ENCODE peak calls at places on chromosomes 5 and 9, in four cellular contexts. W is brain microvascular endothelial cell, C is lower lobe of right lung, R is fibroblast of the aortic adventitia. B is an unnamed sample.

GRCh38 chr5:45038366-45038987 is 229.7 kb downstream of the MRPS30 start:
- DNase-seq in W (peak), C (no peak), R (peak), B (peak)

GRCh38 chr9:107213561-107214028 is 69.5 kb upstream of the RAD23B start:
- DNase-seq in W (peak), C (no peak), R (peak), B (peak)

GRCh38 chr9:36725777-36726356 is 153.2 kb downstream of the MELK start:
- DNase-seq in W (no peak), C (no peak), R (no peak), B (no peak)

GRCh38 chr5:74684900-74685851 is at the start of gene HEXB:
- DNase-seq in W (peak), C (peak), R (peak), B (peak)

GRCh38 chr5:141517902-141518610 is 29.2 kb downstream of the PCDHGC5 start:
- DNase-seq in W (no peak), C (no peak), R (peak), B (no peak)

GRCh38 chr5:144183254-144183889 is 12.7 kb downstream of the KCTD16 start:
- DNase-seq in W (no peak), C (no peak), R (peak), B (no peak)

GRCh38 chr5:140566665-140567064 is 2.0 kb downstream of the SLC35A4 start:
- DNase-seq in W (no peak), C (no peak), R (no peak), B (no peak)

GRCh38 chr5:174533771-174534221 is 190.6 kb upstream of the MSX2 start:
- DNase-seq in W (peak), C (no peak), R (peak), B (no peak)

GRCh38 chr9:87677776-87678587 is 47.9 kb upstream of the CTSL start:
- DNase-seq in W (no peak), C (no peak), R (no peak), B (no peak)

GRCh38 chr5:80686757-80687156 is 32.0 kb upstream of the DHFR start:
- DNase-seq in W (no peak), C (no peak), R (peak), B (peak)

GRCh38 chr5:149268928-149269557 is 2.6 kb upstream of the AFAP1L1 start:
- DNase-seq in W (no peak), C (no peak), R (peak), B (peak)

GRCh38 chr5:138611295-138612220 is 36.4 kb upstream of the HSPA9 start:
- DNase-seq in W (no peak), C (no peak), R (no peak), B (no peak)

GRCh38 chr5:176533894-176534611 is 3.1 kb downstream of the RNF44 start:
- DNase-seq in W (no peak), C (peak), R (peak), B (peak)

GRCh38 chr9:123524866-123525265 is 168.9 kb downstream of the CRB2 start:
- DNase-seq in W (no peak), C (no peak), R (no peak), B (no peak)

GRCh38 chr9:33159058-33159759 is 7.9 kb downstream of the B4GALT1 start:
- DNase-seq in W (peak), C (peak), R (peak), B (no peak)

GRCh38 chr9:16671591-16672137 is 198.8 kb downstream of the BNC2 start:
- DNase-seq in W (peak), C (no peak), R (peak), B (no peak)

GRCh38 chr9:136628287-136628686 is 34.4 kb upstream of the EGFL7 start:
- DNase-seq in W (no peak), C (peak), R (no peak), B (no peak)

GRCh38 chr9:136627703-136628102 is 35.0 kb upstream of the EGFL7 start:
- DNase-seq in W (no peak), C (no peak), R (no peak), B (no peak)

GRCh38 chr9:136625101-136626065 is 37.3 kb upstream of the EGFL7 start:
- DNase-seq in W (peak), C (peak), R (peak), B (peak)

GRCh38 chr9:136626066-136626725 is 36.5 kb upstream of the EGFL7 start:
- DNase-seq in W (no peak), C (no peak), R (no peak), B (no peak)

GRCh38 chr9:136626740-136627642 is 35.7 kb upstream of the EGFL7 start:
- DNase-seq in W (no peak), C (peak), R (no peak), B (peak)
- TF ChIP-seq CTCF in W (peak), C (no peak), R (no peak), B (peak)

GRCh38 chr9:116181853-116182610 is 28.4 kb downstream of the PAPPA start:
- DNase-seq in W (no peak), C (no peak), R (peak), B (no peak)
- TF ChIP-seq CTCF in W (no peak), C (no peak), R (no peak), B (no peak)

GRCh38 chr5:78903936-78904335 is 81.2 kb downstream of the ARSB start:
- DNase-seq in W (no peak), C (no peak), R (peak), B (no peak)

GRCh38 chr5:78907255-78907886 is 77.7 kb downstream of the ARSB start:
- DNase-seq in W (peak), C (no peak), R (peak), B (no peak)

GRCh38 chr5:78912085-78912771 is 72.9 kb downstream of the ARSB start:
- DNase-seq in W (no peak), C (no peak), R (peak), B (no peak)

GRCh38 chr5:78905084-78905938 is 79.8 kb downstream of the ARSB start:
- DNase-seq in W (no peak), C (no peak), R (no peak), B (no peak)

GRCh38 chr5:78908173-78908901 is 76.8 kb downstream of the ARSB start:
- DNase-seq in W (peak), C (peak), R (peak), B (no peak)
- TF ChIP-seq CTCF in W (no peak), C (no peak), R (no peak), B (no peak)

DNA sequence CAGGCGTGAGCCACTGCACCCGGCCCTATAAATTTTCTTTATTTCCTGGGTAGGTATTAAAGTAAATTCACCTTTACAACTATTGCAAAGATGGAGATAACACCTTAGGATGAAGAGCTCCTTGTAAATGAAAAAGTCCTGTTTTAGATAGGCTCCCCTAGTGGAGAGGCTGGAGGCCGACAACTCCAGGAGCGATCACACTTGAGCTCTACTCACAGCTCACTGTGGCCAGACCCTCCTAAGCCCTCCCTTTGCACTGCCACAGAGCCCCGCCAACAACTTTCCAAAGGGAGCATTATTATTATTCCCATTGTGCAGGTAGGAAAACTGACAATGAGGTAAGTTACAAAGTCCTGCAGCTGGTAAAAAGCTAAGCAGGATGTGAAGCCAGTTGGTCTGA is 139.1 kb upstream of the ERCC6L2 start:
- DNase-seq in W (no peak), C (no peak), R (no peak), B (no peak)
- TF ChIP-seq CTCF in W (peak), C (no peak), R (peak), B (peak)

GRCh38 chr5:136067422-136067821 is 38.6 kb downstream of the TGFBI start:
- DNase-seq in W (no peak), C (no peak), R (no peak), B (peak)

GRCh38 chr5:136065588-136065987 is 36.8 kb downstream of the TGFBI start:
- DNase-seq in W (no peak), C (no peak), R (no peak), B (no peak)

GRCh38 chr5:136064510-136064909 is 35.7 kb downstream of the TGFBI start:
- DNase-seq in W (no peak), C (no peak), R (peak), B (no peak)

GRCh38 chr5:136063778-136064465 is 35.1 kb downstream of the TGFBI start:
- DNase-seq in W (no peak), C (no peak), R (no peak), B (no peak)

GRCh38 chr5:136066705-136067271 is 38.0 kb downstream of the TGFBI start:
- DNase-seq in W (peak), C (no peak), R (peak), B (peak)
- TF ChIP-seq CTCF in W (peak), C (no peak), R (peak), B (peak)

DNA sequence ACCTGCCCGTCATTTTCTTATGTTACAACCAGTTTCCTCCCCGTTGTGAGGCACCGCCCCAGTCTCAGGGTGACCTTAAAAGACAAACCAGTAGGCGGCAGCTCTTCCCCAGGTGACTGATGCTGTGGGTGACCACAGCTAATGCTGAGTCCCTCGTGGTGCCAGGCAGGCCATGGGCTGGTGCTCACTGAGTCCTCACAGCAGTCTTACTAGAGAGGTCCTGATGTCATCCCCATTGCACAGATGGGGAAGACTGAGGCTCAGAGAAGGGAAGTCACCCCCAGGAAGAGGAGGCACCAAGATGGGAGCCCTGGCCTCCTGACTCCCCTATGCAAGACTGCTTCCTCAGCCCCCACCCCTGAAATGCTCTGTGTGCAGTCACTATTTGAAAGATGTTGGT is 978 bp downstream of the CFAP157 start:
- DNase-seq in W (no peak), C (no peak), R (no peak), B (peak)
- TF ChIP-seq CTCF in W (no peak), C (no peak), R (no peak), B (peak)

DNA sequence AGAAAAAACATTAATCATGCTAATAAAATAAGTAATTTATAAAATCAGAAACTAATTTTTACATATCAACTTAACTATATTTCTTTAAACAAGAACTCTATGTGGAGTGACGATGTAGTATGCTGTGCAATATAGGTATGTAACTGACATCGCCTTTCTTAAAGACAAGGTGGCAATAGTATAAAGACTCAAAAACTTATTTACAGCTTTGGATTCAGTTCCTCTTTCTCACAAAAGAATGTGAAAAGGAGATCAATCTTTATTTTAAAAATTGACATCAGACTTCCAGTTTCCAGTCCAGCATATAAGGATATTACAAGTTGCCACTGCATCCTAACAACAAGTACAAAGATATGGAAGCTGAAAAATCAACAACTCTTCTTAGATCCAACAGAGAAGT is 260.3 kb downstream of the TRIM36 start:
- DNase-seq in W (no peak), C (no peak), R (no peak), B (no peak)
- TF ChIP-seq CTCF in W (no peak), C (no peak), R (no peak), B (no peak)

DNA sequence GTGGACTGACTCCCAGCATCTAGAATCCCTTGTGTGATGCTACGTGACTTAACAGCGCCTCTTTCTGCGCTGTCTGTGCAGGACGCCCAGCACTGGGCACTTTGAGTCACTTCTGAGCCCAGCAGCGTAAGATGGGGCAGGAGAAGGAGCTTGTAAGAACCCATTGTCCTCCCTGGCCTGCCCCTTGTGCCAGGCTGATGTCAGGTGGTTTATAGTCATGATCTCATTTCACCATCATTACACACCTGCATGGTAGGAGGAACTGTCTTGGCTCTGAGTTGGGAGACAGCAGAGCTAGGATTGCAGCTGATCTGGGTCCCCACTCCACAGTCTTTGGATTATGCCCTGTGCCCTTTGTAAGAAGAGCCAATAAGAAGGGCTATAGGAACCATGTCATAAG is 12.2 kb downstream of the ERGIC1 start:
- DNase-seq in W (no peak), C (no peak), R (no peak), B (no peak)
- TF ChIP-seq CTCF in W (no peak), C (no peak), R (no peak), B (no peak)

GRCh38 chr5:25416960-25417359 is 772.2 kb upstream of the CDH10 start:
- DNase-seq in W (no peak), C (no peak), R (no peak), B (no peak)

GRCh38 chr5:25418319-25418859 is 773.6 kb upstream of the CDH10 start:
- DNase-seq in W (no peak), C (no peak), R (no peak), B (no peak)

GRCh38 chr5:25419684-25420083 is 774.9 kb upstream of the CDH10 start:
- DNase-seq in W (no peak), C (no peak), R (no peak), B (no peak)

GRCh38 chr5:25415970-25416369 is 771.2 kb upstream of the CDH10 start:
- DNase-seq in W (no peak), C (no peak), R (no peak), B (no peak)

DNA sequence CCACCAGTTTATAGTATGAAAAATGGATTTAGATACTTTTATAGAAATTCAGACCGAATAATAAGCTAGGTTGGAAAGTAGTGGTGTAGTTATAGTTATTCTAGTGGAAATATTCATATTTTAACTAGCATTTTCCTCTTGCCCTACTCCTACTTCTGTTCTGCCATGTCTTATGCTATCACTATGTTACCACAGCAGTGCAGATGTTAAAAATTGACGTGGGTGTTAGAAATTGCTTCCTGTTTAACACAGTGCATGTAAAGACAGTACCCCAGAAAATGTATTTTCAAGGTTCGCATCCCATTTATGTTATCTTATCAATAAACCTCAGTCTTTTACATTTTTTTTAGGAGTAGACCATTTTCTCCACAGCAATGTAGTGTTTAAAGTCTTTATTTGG is 774.2 kb upstream of the CDH10 start:
- DNase-seq in W (no peak), C (no peak), R (no peak), B (no peak)
- TF ChIP-seq CTCF in W (no peak), C (no peak), R (no peak), B (no peak)

GRCh38 chr9:114718801-114719221 is 36.8 kb upstream of the TEX48 start:
- DNase-seq in W (no peak), C (no peak), R (no peak), B (no peak)
- TF ChIP-seq CTCF in W (no peak), C (no peak), R (no peak), B (no peak)

B was measured in HepG2.